ENCODE peak calls at places on chromosomes 5 and 9, in five cellular contexts. F is amniotic stem cell, Q is AG10803, B is brain microvascular endothelial cell, T is SK-N-SH. L is an unnamed sample.

GRCh38 chr5:169914766-169915165 is 65.5 kb downstream of the INSYN2B start:
- DNase-seq in F (no peak), B (peak), Q (peak), T (no peak), L (no peak)

GRCh38 chr5:163951069-163951468 is 445.6 kb downstream of the MAT2B start:
- DNase-seq in Q (no peak), T (no peak), F (no peak), B (no peak), L (no peak)

GRCh38 chr5:115052948-115053347 is 116.8 kb downstream of the TRIM36 start:
- DNase-seq in T (no peak), Q (no peak), F (no peak), B (no peak), L (no peak)

GRCh38 chr9:128684065-128684324 is 5.0 kb upstream of the SET start:
- DNase-seq in B (no peak), T (no peak), Q (no peak), F (no peak), L (no peak)

GRCh38 chr5:138536665-138537315 is 6.2 kb downstream of the ETF1 start:
- DNase-seq in B (peak), T (peak), Q (no peak), F (no peak), L (no peak)

GRCh38 chr5:86968311-86968753 is 299.4 kb upstream of the RASA1 start:
- DNase-seq in Q (peak), B (peak), T (peak), F (peak), L (peak)

GRCh38 chr9:72292874-72293607 is 72.0 kb downstream of the ZFAND5 start:
- DNase-seq in F (no peak), B (peak), Q (peak), T (no peak), L (no peak)

GRCh38 chr5:150153957-150154617 is 1.6 kb downstream of the PDGFRB start:
- DNase-seq in B (peak), T (no peak), F (peak), Q (peak), L (no peak)

GRCh38 chr9:138048184-138048583 is 170.6 kb downstream of the CACNA1B start:
- DNase-seq in B (no peak), F (no peak), T (peak), Q (no peak), L (no peak)

GRCh38 chr5:141762790-141763368 is 80.8 kb upstream of the ARAP3 start:
- DNase-seq in T (no peak), B (no peak), Q (no peak), F (no peak), L (no peak)

GRCh38 chr5:119022017-119022745 is 33.8 kb upstream of the DTWD2 start:
- DNase-seq in B (peak), Q (peak), F (peak), T (peak), L (peak)

GRCh38 chr9:35111006-35111933 is 4.4 kb downstream of the ATOSB start:
- DNase-seq in B (peak), Q (peak), T (peak), F (peak), L (peak)

GRCh38 chr9:126363847-126364671 is 37.4 kb downstream of the MVB12B start:
- DNase-seq in F (no peak), B (no peak), Q (no peak), T (no peak), L (peak)

GRCh38 chr9:137745541-137745991 is 126.8 kb downstream of the EHMT1 start:
- DNase-seq in Q (no peak), B (peak), F (no peak), T (no peak), L (no peak)

GRCh38 chr9:95468791-95469190 is 48.0 kb downstream of the PTCH1 start:
- DNase-seq in T (no peak), Q (no peak), B (no peak), F (no peak), L (no peak)

GRCh38 chr9:132877818-132878694 is at the start of gene AK8:
- DNase-seq in T (peak), B (peak), Q (peak), F (no peak), L (no peak)

GRCh38 chr5:101653996-101654395 is 642.1 kb downstream of the SLCO4C1 start:
- DNase-seq in T (no peak), F (no peak), B (no peak), Q (no peak), L (no peak)

GRCh38 chr9:71249729-71250317 is 128.4 kb upstream of the TRPM3 start:
- DNase-seq in B (peak), Q (peak), F (peak), T (peak), L (peak)

GRCh38 chr9:33133186-33133585 is 34.0 kb downstream of the B4GALT1 start:
- DNase-seq in B (no peak), F (no peak), T (no peak), Q (no peak), L (no peak)

GRCh38 chr9:130237763-130238524 is 27.6 kb upstream of the HMCN2 start:
- DNase-seq in T (no peak), B (no peak), F (no peak), Q (no peak), L (no peak)

GRCh38 chr9:26807161-26807560 is 85.4 kb downstream of the CAAP1 start:
- DNase-seq in F (no peak), B (no peak), Q (no peak), T (no peak), L (no peak)

GRCh38 chr9:80061096-80061495 is 489.3 kb downstream of the TLE4 start:
- DNase-seq in T (no peak), B (no peak), Q (peak), F (no peak), L (no peak)

GRCh38 chr9:128254855-128255759 is 20.7 kb downstream of the GOLGA2 start:
- DNase-seq in Q (peak), T (peak), F (peak), B (peak), L (no peak)

GRCh38 chr5:125295405-125295872 is 549.0 kb upstream of the ZNF608 start:
- DNase-seq in B (no peak), T (no peak), Q (peak), F (no peak), L (no peak)

GRCh38 chr5:100889165-100889564 is 13.9 kb downstream of the ST8SIA4 start:
- DNase-seq in B (no peak), Q (no peak), T (no peak), F (no peak), L (no peak)

GRCh38 chr5:102809033-102809432 is 53.9 kb downstream of the PAM start:
- DNase-seq in F (no peak), B (no peak), T (no peak), Q (no peak), L (no peak)

GRCh38 chr5:111364992-111365391 is 140.8 kb downstream of the CAMK4 start:
- DNase-seq in Q (no peak), F (no peak), T (no peak), B (peak), L (no peak)

GRCh38 chr9:34974664-34975063 is 14.9 kb upstream of the DNAJB5 start:
- DNase-seq in Q (no peak), B (no peak), T (no peak), F (no peak), L (no peak)

GRCh38 chr9:14221558-14221957 is 92.4 kb downstream of the NFIB start:
- DNase-seq in T (no peak), B (peak), Q (peak), F (peak), L (no peak)

GRCh38 chr5:53256746-53257145 is 147.2 kb upstream of the MOCS2 start:
- DNase-seq in B (peak), F (peak), T (no peak), Q (peak), L (peak)

GRCh38 chr9:93132287-93132927 is 1.6 kb downstream of the NINJ1 start:
- DNase-seq in B (no peak), F (no peak), Q (peak), T (no peak), L (no peak)

L was measured in AG04450.